ENCODE peak calls at places on chromosomes 13 and 19, in eight cellular contexts. One of them, this sample, is unnamed.

GRCh38 chr13:74715718-74716117 is 581.5 kb upstream of the KLF12 start:
- DNase-seq in endothelial cell: no peak
- DNase-seq in uterus: no peak
- DNase-seq in neural progenitor cell: no peak
- DNase-seq in breast epithelium: no peak
- DNase-seq in cardiac muscle cell: no peak
- DNase-seq in fibroblast of the aortic adventitia: no peak
- DNase-seq in left ventricle myocardium inferior: no peak
- DNase-seq in this sample: no peak

GRCh38 chr13:94549241-94550029 is 46.5 kb downstream of the TGDS start:
- DNase-seq in endothelial cell: peak; percentile 82
- DNase-seq in uterus: peak; percentile 95
- DNase-seq in neural progenitor cell: peak; percentile 96
- DNase-seq in breast epithelium: peak; percentile 90
- DNase-seq in cardiac muscle cell: peak; percentile 93
- DNase-seq in fibroblast of the aortic adventitia: peak; percentile 99
- DNase-seq in left ventricle myocardium inferior: peak; percentile 91
- DNase-seq in this sample: peak; percentile 73

GRCh38 chr13:56886398-56886797 is 254.3 kb upstream of the PRR20A start:
- DNase-seq in endothelial cell: no peak
- DNase-seq in uterus: no peak
- DNase-seq in neural progenitor cell: no peak
- DNase-seq in breast epithelium: no peak
- DNase-seq in cardiac muscle cell: no peak
- DNase-seq in fibroblast of the aortic adventitia: no peak
- DNase-seq in left ventricle myocardium inferior: no peak
- DNase-seq in this sample: no peak

GRCh38 chr13:61142506-61142905 is 273.1 kb downstream of the PCDH20 start:
- DNase-seq in endothelial cell: no peak
- DNase-seq in uterus: no peak
- DNase-seq in neural progenitor cell: no peak
- DNase-seq in breast epithelium: no peak
- DNase-seq in cardiac muscle cell: no peak
- DNase-seq in fibroblast of the aortic adventitia: no peak
- DNase-seq in left ventricle myocardium inferior: no peak
- DNase-seq in this sample: no peak

GRCh38 chr19:1239796-1240737 is 1.5 kb upstream of the ATP5F1D start:
- DNase-seq in endothelial cell: peak; percentile 95
- DNase-seq in uterus: peak; percentile 86
- DNase-seq in neural progenitor cell: peak; percentile 97
- DNase-seq in breast epithelium: peak; percentile 85
- DNase-seq in cardiac muscle cell: peak; percentile 94
- DNase-seq in fibroblast of the aortic adventitia: peak; percentile 88
- DNase-seq in left ventricle myocardium inferior: peak; percentile 90
- DNase-seq in this sample: peak; percentile 86

GRCh38 chr19:35273686-35274259 is 5.0 kb downstream of the USF2 start:
- DNase-seq in endothelial cell: no peak
- DNase-seq in uterus: no peak
- DNase-seq in neural progenitor cell: no peak
- DNase-seq in breast epithelium: no peak
- DNase-seq in cardiac muscle cell: no peak
- DNase-seq in fibroblast of the aortic adventitia: no peak
- DNase-seq in left ventricle myocardium inferior: no peak
- DNase-seq in this sample: no peak

GRCh38 chr13:111922086-111922485 is 144.9 kb upstream of the SOX1 start:
- DNase-seq in endothelial cell: no peak
- DNase-seq in uterus: no peak
- DNase-seq in neural progenitor cell: no peak
- DNase-seq in breast epithelium: no peak
- DNase-seq in cardiac muscle cell: no peak
- DNase-seq in fibroblast of the aortic adventitia: no peak
- DNase-seq in left ventricle myocardium inferior: no peak
- DNase-seq in this sample: no peak

GRCh38 chr19:4416268-4416667 is 13.8 kb downstream of the CHAF1A start:
- DNase-seq in endothelial cell: no peak
- DNase-seq in uterus: no peak
- DNase-seq in neural progenitor cell: no peak
- DNase-seq in breast epithelium: no peak
- DNase-seq in cardiac muscle cell: no peak
- DNase-seq in fibroblast of the aortic adventitia: no peak
- DNase-seq in left ventricle myocardium inferior: no peak
- DNase-seq in this sample: no peak

GRCh38 chr13:77323858-77324257 is 3.0 kb downstream of the MYCBP2 start:
- DNase-seq in endothelial cell: no peak
- DNase-seq in uterus: no peak
- DNase-seq in neural progenitor cell: no peak
- DNase-seq in breast epithelium: no peak
- DNase-seq in cardiac muscle cell: no peak
- DNase-seq in fibroblast of the aortic adventitia: no peak
- DNase-seq in left ventricle myocardium inferior: no peak
- DNase-seq in this sample: no peak

GRCh38 chr19:41299755-41300089 is 10.2 kb upstream of the CCDC97 start:
- DNase-seq in endothelial cell: no peak
- DNase-seq in uterus: peak; percentile 51
- DNase-seq in neural progenitor cell: no peak
- DNase-seq in breast epithelium: no peak
- DNase-seq in cardiac muscle cell: peak; percentile 90
- DNase-seq in fibroblast of the aortic adventitia: peak; percentile 65
- DNase-seq in left ventricle myocardium inferior: peak; percentile 75
- DNase-seq in this sample: no peak

GRCh38 chr13:110023729-110024645 is 237.6 kb upstream of the IRS2 start:
- DNase-seq in endothelial cell: peak; percentile 26
- DNase-seq in uterus: peak; percentile 35
- DNase-seq in neural progenitor cell: peak; percentile 35
- DNase-seq in breast epithelium: no peak
- DNase-seq in cardiac muscle cell: peak; percentile 61
- DNase-seq in fibroblast of the aortic adventitia: peak; percentile 51
- DNase-seq in left ventricle myocardium inferior: peak; percentile 45
- DNase-seq in this sample: no peak

GRCh38 chr19:28632357-28633076 is 580.4 kb downstream of the UQCRFS1 start:
- DNase-seq in endothelial cell: no peak
- DNase-seq in uterus: no peak
- DNase-seq in neural progenitor cell: no peak
- DNase-seq in breast epithelium: no peak
- DNase-seq in cardiac muscle cell: no peak
- DNase-seq in fibroblast of the aortic adventitia: no peak
- DNase-seq in left ventricle myocardium inferior: no peak
- DNase-seq in this sample: no peak

GRCh38 chr19:18254546-18255500 is 19.4 kb downstream of the IQCN start:
- DNase-seq in endothelial cell: no peak
- DNase-seq in uterus: no peak
- DNase-seq in neural progenitor cell: no peak
- DNase-seq in breast epithelium: no peak
- DNase-seq in cardiac muscle cell: no peak
- DNase-seq in fibroblast of the aortic adventitia: no peak
- DNase-seq in left ventricle myocardium inferior: no peak
- DNase-seq in this sample: peak; percentile 39

GRCh38 chr19:51440846-51441409 is 17.3 kb downstream of the SIGLEC8 start:
- DNase-seq in endothelial cell: no peak
- DNase-seq in uterus: no peak
- DNase-seq in neural progenitor cell: no peak
- DNase-seq in breast epithelium: no peak
- DNase-seq in cardiac muscle cell: no peak
- DNase-seq in fibroblast of the aortic adventitia: no peak
- DNase-seq in left ventricle myocardium inferior: no peak
- DNase-seq in this sample: no peak

GRCh38 chr19:14871619-14872230 is 14.2 kb downstream of the OR7A17 start:
- DNase-seq in endothelial cell: no peak
- DNase-seq in uterus: no peak
- DNase-seq in neural progenitor cell: no peak
- DNase-seq in breast epithelium: no peak
- DNase-seq in cardiac muscle cell: no peak
- DNase-seq in fibroblast of the aortic adventitia: peak; percentile 23
- DNase-seq in left ventricle myocardium inferior: no peak
- DNase-seq in this sample: no peak
- TF ChIP-seq CTCF in endothelial cell: peak; percentile 23
- TF ChIP-seq CTCF in uterus: no peak
- TF ChIP-seq CTCF in neural progenitor cell: peak; percentile 32
- TF ChIP-seq CTCF in breast epithelium: peak; percentile 54
- TF ChIP-seq CTCF in cardiac muscle cell: peak; percentile 54
- TF ChIP-seq CTCF in fibroblast of the aortic adventitia: peak; percentile 48
- TF ChIP-seq CTCF in left ventricle myocardium inferior: peak; percentile 53
- TF ChIP-seq CTCF in this sample: no peak

GRCh38 chr13:80574113-80574512 is 233.2 kb upstream of the SPRY2 start:
- DNase-seq in endothelial cell: no peak
- DNase-seq in uterus: no peak
- DNase-seq in neural progenitor cell: no peak
- DNase-seq in breast epithelium: no peak
- DNase-seq in cardiac muscle cell: no peak
- DNase-seq in fibroblast of the aortic adventitia: peak; percentile 12
- DNase-seq in left ventricle myocardium inferior: no peak
- DNase-seq in this sample: no peak

GRCh38 chr13:80572867-80573266 is 231.9 kb upstream of the SPRY2 start:
- DNase-seq in endothelial cell: no peak
- DNase-seq in uterus: no peak
- DNase-seq in neural progenitor cell: no peak
- DNase-seq in breast epithelium: no peak
- DNase-seq in cardiac muscle cell: no peak
- DNase-seq in fibroblast of the aortic adventitia: no peak
- DNase-seq in left ventricle myocardium inferior: no peak
- DNase-seq in this sample: no peak

GRCh38 chr13:80577951-80578670 is 237.2 kb upstream of the SPRY2 start:
- DNase-seq in endothelial cell: no peak
- DNase-seq in uterus: peak; percentile 24
- DNase-seq in neural progenitor cell: peak; percentile 7
- DNase-seq in breast epithelium: no peak
- DNase-seq in cardiac muscle cell: no peak
- DNase-seq in fibroblast of the aortic adventitia: no peak
- DNase-seq in left ventricle myocardium inferior: no peak
- DNase-seq in this sample: no peak

GRCh38 chr13:80572308-80572676 is 231.4 kb upstream of the SPRY2 start:
- DNase-seq in endothelial cell: no peak
- DNase-seq in uterus: no peak
- DNase-seq in neural progenitor cell: no peak
- DNase-seq in breast epithelium: no peak
- DNase-seq in cardiac muscle cell: no peak
- DNase-seq in fibroblast of the aortic adventitia: no peak
- DNase-seq in left ventricle myocardium inferior: no peak
- DNase-seq in this sample: no peak

DNA sequence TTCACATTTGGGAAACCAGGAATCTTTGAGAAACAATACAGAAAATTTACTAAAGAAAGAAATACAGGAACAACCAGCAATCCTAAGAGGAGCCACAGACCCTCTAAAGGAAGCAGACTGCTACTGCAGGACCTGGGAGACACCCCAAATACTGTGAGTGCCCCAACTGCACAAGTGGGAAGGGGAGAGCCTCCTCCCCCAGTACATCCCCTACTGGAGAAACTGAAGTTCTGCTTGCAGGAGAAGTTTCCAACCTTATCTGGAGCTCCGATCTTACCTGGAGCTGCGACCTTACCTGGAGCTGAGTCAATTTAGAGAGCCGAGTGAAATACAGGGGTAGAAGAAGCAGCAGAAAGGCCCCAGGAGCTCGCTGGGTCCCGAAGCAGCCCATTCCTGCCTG is 236.4 kb upstream of the SPRY2 start:
- DNase-seq in endothelial cell: no peak
- DNase-seq in uterus: no peak
- DNase-seq in neural progenitor cell: no peak
- DNase-seq in breast epithelium: no peak
- DNase-seq in cardiac muscle cell: no peak
- DNase-seq in fibroblast of the aortic adventitia: no peak
- DNase-seq in left ventricle myocardium inferior: no peak
- DNase-seq in this sample: no peak
- TF ChIP-seq CTCF in endothelial cell: no peak
- TF ChIP-seq CTCF in uterus: no peak
- TF ChIP-seq CTCF in neural progenitor cell: peak; percentile 7
- TF ChIP-seq CTCF in breast epithelium: no peak
- TF ChIP-seq CTCF in cardiac muscle cell: no peak
- TF ChIP-seq CTCF in fibroblast of the aortic adventitia: no peak
- TF ChIP-seq CTCF in left ventricle myocardium inferior: no peak
- TF ChIP-seq CTCF in this sample: no peak

GRCh38 chr19:7535035-7535992 is at the start of gene PNPLA6:
- DNase-seq in endothelial cell: peak; percentile 96
- DNase-seq in uterus: peak; percentile 96
- DNase-seq in neural progenitor cell: peak; percentile 98
- DNase-seq in breast epithelium: peak; percentile 95
- DNase-seq in cardiac muscle cell: peak; percentile 94
- DNase-seq in fibroblast of the aortic adventitia: peak; percentile 93
- DNase-seq in left ventricle myocardium inferior: peak; percentile 98
- DNase-seq in this sample: peak; percentile 94

GRCh38 chr19:7533281-7533819 is 2.2 kb upstream of the PNPLA6 start:
- DNase-seq in endothelial cell: no peak
- DNase-seq in uterus: peak; percentile 67
- DNase-seq in neural progenitor cell: peak; percentile 35
- DNase-seq in breast epithelium: no peak
- DNase-seq in cardiac muscle cell: no peak
- DNase-seq in fibroblast of the aortic adventitia: peak; percentile 74
- DNase-seq in left ventricle myocardium inferior: peak; percentile 76
- DNase-seq in this sample: no peak

GRCh38 chr19:7533925-7534480 is 1.5 kb upstream of the PNPLA6 start:
- DNase-seq in endothelial cell: peak; percentile 69
- DNase-seq in uterus: peak; percentile 89
- DNase-seq in neural progenitor cell: peak; percentile 94
- DNase-seq in breast epithelium: peak; percentile 85
- DNase-seq in cardiac muscle cell: peak; percentile 92
- DNase-seq in fibroblast of the aortic adventitia: peak; percentile 87
- DNase-seq in left ventricle myocardium inferior: peak; percentile 88
- DNase-seq in this sample: peak; percentile 65

GRCh38 chr19:7534531-7534980 is 961 bp upstream of the PNPLA6 start:
- DNase-seq in endothelial cell: peak; percentile 59
- DNase-seq in uterus: peak; percentile 80
- DNase-seq in neural progenitor cell: peak; percentile 89
- DNase-seq in breast epithelium: no peak
- DNase-seq in cardiac muscle cell: peak; percentile 66
- DNase-seq in fibroblast of the aortic adventitia: peak; percentile 82
- DNase-seq in left ventricle myocardium inferior: peak; percentile 63
- DNase-seq in this sample: peak; percentile 32

DNA sequence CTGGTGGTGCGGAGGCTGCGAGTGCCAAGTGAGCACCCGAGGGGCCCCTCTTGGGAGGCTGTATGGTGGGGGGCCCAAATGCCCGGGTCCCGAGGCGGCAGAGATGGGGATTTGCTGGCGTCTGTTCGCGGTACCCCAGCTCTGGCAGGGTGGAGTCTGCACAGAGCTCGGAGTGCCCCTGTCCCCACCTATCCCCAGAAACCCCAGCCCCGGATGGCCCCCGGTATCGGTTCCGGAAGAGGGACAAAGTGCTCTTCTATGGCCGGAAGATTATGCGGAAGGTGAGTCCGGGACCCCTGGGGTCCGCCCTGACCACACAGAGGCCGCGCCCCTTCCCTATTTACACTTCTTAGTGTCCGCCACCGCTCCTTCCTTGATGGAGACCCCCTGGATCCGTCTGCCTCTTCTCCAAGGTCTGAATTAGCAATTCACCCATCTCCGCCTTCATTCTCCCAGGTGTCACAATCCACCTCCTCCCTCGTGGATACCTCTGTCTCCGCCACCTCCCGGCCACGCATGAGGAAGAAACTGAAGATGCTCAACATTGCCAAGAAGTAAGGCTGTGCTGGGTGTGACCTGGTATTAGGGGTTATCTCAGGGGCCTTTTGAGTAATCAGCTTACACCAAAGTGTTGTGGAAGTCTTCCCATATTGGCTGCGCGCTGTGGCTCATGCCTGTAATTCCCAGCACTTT is 622 bp downstream of the PNPLA6 start:
- DNase-seq in endothelial cell: no peak
- DNase-seq in uterus: no peak
- DNase-seq in neural progenitor cell: no peak
- DNase-seq in breast epithelium: no peak
- DNase-seq in cardiac muscle cell: no peak
- DNase-seq in fibroblast of the aortic adventitia: no peak
- DNase-seq in left ventricle myocardium inferior: no peak
- DNase-seq in this sample: no peak
- TF ChIP-seq CTCF in endothelial cell: no peak
- TF ChIP-seq CTCF in uterus: no peak
- TF ChIP-seq CTCF in neural progenitor cell: no peak
- TF ChIP-seq CTCF in breast epithelium: no peak
- TF ChIP-seq CTCF in cardiac muscle cell: no peak
- TF ChIP-seq CTCF in fibroblast of the aortic adventitia: no peak
- TF ChIP-seq CTCF in left ventricle myocardium inferior: no peak
- TF ChIP-seq CTCF in this sample: no peak

GRCh38 chr19:17205237-17206140 is 9.7 kb upstream of the USE1 start:
- DNase-seq in endothelial cell: peak; percentile 66
- DNase-seq in uterus: peak; percentile 53
- DNase-seq in neural progenitor cell: peak; percentile 75
- DNase-seq in breast epithelium: peak; percentile 71
- DNase-seq in cardiac muscle cell: peak; percentile 72
- DNase-seq in fibroblast of the aortic adventitia: peak; percentile 60
- DNase-seq in left ventricle myocardium inferior: peak; percentile 47
- DNase-seq in this sample: peak; percentile 64
- TF ChIP-seq CTCF in endothelial cell: peak; percentile 61
- TF ChIP-seq CTCF in uterus: peak; percentile 67
- TF ChIP-seq CTCF in neural progenitor cell: peak; percentile 66
- TF ChIP-seq CTCF in breast epithelium: peak; percentile 69
- TF ChIP-seq CTCF in cardiac muscle cell: peak; percentile 76
- TF ChIP-seq CTCF in fibroblast of the aortic adventitia: peak; percentile 73
- TF ChIP-seq CTCF in left ventricle myocardium inferior: peak; percentile 74
- TF ChIP-seq CTCF in this sample: peak; percentile 55

This sample was measured in Calu3.